ENCODE peak calls at places on chromosomes 5 and 9, in six cellular contexts. P, A, K, M, B and U are unnamed samples.

GRCh38 chr9:126494264-126494663 is 119.5 kb upstream of the LMX1B start:
- DNase-seq in B (no peak), P (no peak), M (no peak), A (peak; percentile 11), K (no peak), U (no peak)

GRCh38 chr5:31442253-31442820 is 89.6 kb downstream of the DROSHA start:
- DNase-seq in M (no peak), K (no peak), P (no peak), A (no peak), B (no peak), U (no peak)

GRCh38 chr9:84277646-84278045 is 62.9 kb downstream of the SLC28A3 start:
- DNase-seq in A (no peak), P (no peak), M (no peak), K (peak; percentile 67), B (no peak), U (no peak)

GRCh38 chr9:31325778-31326177 is 1058.7 kb upstream of the ACO1 start:
- DNase-seq in P (no peak), A (no peak), B (no peak), M (no peak), K (no peak), U (no peak)

GRCh38 chr5:57842376-57843015 is 359.9 kb upstream of the ACTBL2 start:
- DNase-seq in P (no peak), K (no peak), B (no peak), A (no peak), M (no peak), U (no peak)

GRCh38 chr5:78003914-78004313 is 227.8 kb upstream of the TBCA start:
- DNase-seq in B (no peak), A (no peak), K (no peak), M (no peak), P (no peak), U (no peak)

GRCh38 chr5:150398432-150399157 is 14.1 kb downstream of the CD74 start:
- DNase-seq in B (no peak), P (no peak), K (no peak), A (peak; percentile 86), M (no peak), U (no peak)

GRCh38 chr5:66655395-66656324 is 59.5 kb downstream of the MAST4 start:
- DNase-seq in B (no peak), P (no peak), M (no peak), K (no peak), A (no peak), U (no peak)

GRCh38 chr5:497090-497489 is 27.2 kb downstream of the SLC9A3 start:
- DNase-seq in K (no peak), B (no peak), P (no peak), A (no peak), M (no peak), U (no peak)

GRCh38 chr5:171272996-171273970 is 35.8 kb upstream of the TLX3 start:
- DNase-seq in P (no peak), B (no peak), A (no peak), K (peak; percentile 44), M (no peak), U (no peak)

GRCh38 chr5:1298067-1298551 is 3.2 kb upstream of the TERT start:
- DNase-seq in P (peak; percentile 31), A (peak; percentile 72), K (no peak), B (no peak), M (no peak), U (no peak)

GRCh38 chr9:14170973-14171596 is 142.9 kb downstream of the NFIB start:
- DNase-seq in K (no peak), A (no peak), M (no peak), B (no peak), P (no peak), U (no peak)

GRCh38 chr5:173802670-173803165 is 85.4 kb upstream of the CPEB4 start:
- DNase-seq in P (no peak), A (peak; percentile 87), K (no peak), M (no peak), B (no peak), U (no peak)

GRCh38 chr9:134167530-134167931 is 3.2 kb upstream of the RNU6ATAC start:
- DNase-seq in K (no peak), A (peak; percentile 62), B (no peak), P (no peak), M (no peak), U (no peak)

GRCh38 chr9:110015759-110016158 is 192.2 kb downstream of the C9orf152 start:
- DNase-seq in B (no peak), A (no peak), M (no peak), K (peak; percentile 79), P (no peak), U (no peak)

GRCh38 chr9:18463991-18464390 is 10.0 kb upstream of the ADAMTSL1 start:
- DNase-seq in B (no peak), P (no peak), K (no peak), M (no peak), A (no peak), U (no peak)

GRCh38 chr5:159095218-159095617 is 4.5 kb downstream of the EBF1 start:
- DNase-seq in B (peak; percentile 12), K (no peak), P (no peak), A (no peak), M (no peak), U (no peak)

GRCh38 chr5:126358525-126358924 is 64.7 kb upstream of the GRAMD2B start:
- DNase-seq in K (no peak), A (no peak), M (no peak), P (no peak), B (no peak), U (no peak)

GRCh38 chr9:948497-948896 is 28.0 kb upstream of the DMRT3 start:
- DNase-seq in P (no peak), A (no peak), B (no peak), M (no peak), K (no peak), U (no peak)

GRCh38 chr9:126947529-126947928 is 32.9 kb downstream of the RALGPS1 start:
- DNase-seq in P (no peak), B (no peak), K (peak; percentile 16), A (no peak), M (no peak), U (no peak)

GRCh38 chr9:2928386-2928785 is 84.5 kb upstream of the PUM3 start:
- DNase-seq in B (no peak), M (no peak), A (no peak), K (no peak), P (no peak), U (no peak)

GRCh38 chr9:7115606-7116005 is 357.8 kb downstream of the KDM4C start:
- DNase-seq in A (no peak), M (no peak), P (no peak), B (no peak), K (no peak), U (no peak)

GRCh38 chr5:34555699-34556513 is 100.2 kb upstream of the RAI14 start:
- DNase-seq in K (no peak), P (no peak), A (no peak), B (no peak), M (no peak), U (no peak)

GRCh38 chr9:13587581-13587980 is 308.1 kb upstream of the MPDZ start:
- DNase-seq in K (no peak), A (peak; percentile 43), M (no peak), B (no peak), P (no peak), U (no peak)

GRCh38 chr5:89346573-89346972 is 463.6 kb upstream of the MEF2C start:
- DNase-seq in B (no peak), A (no peak), P (no peak), M (no peak), K (no peak), U (no peak)

GRCh38 chr5:168324864-168325615 is 33.6 kb downstream of the WWC1 start:
- DNase-seq in A (peak; percentile 33), K (peak; percentile 62), B (no peak), P (no peak), M (no peak), U (no peak)

GRCh38 chr9:87606921-87607521 is 109.4 kb downstream of the DAPK1 start:
- DNase-seq in P (no peak), A (no peak), B (no peak), M (no peak), K (no peak), U (no peak)

GRCh38 chr5:126931968-126932622 is 98.3 kb downstream of the MARCHF3 start:
- DNase-seq in K (no peak), A (no peak), B (no peak), M (no peak), P (no peak), U (no peak)

GRCh38 chr5:108637110-108637509 is 110.6 kb upstream of the FER start:
- DNase-seq in P (no peak), M (no peak), A (no peak), K (no peak), B (no peak), U (no peak)

GRCh38 chr9:105216440-105217178 is 27.8 kb upstream of the SLC44A1 start:
- DNase-seq in P (no peak), K (no peak), B (no peak), A (no peak), M (no peak), U (no peak)

GRCh38 chr5:62093981-62094380 is 212.0 kb upstream of the KIF2A start:
- DNase-seq in A (no peak), M (no peak), B (no peak), P (no peak), K (no peak), U (no peak)

DNA sequence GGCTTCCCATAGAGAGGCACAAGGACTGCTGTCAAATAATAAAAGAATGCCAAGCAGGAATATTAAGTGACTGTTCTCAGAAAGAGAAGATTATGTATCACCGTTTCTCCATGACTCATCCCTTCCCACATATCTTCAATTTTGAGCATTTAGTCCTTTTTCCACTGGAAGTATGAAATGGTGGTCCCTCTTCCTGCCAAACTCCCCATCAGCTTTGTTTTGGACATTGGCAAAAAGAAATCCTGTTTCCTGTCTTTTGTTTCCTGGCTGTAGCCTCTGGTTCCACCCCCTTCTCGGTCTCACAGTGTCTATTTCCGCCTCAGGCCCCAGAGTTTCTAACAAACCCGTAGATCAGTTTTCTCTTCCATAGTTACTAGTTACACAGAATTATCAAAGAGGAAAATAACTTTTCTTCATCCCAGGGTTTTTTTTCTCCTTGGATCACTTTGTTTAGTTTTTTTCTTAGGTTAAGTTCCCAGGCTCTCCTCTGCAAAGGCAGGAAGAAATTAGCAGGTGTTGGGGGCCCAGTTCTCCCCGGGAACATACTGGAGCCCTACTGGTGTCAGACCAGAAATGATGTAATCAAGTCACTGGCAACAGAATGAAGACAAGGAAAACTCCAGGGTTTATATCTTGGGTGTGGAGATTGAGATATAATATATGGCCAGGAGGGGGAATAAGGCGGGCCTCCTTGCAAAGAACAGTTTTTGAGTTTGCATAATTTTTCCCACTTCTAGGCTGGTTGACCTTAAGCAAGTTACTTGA is 26.3 kb upstream of the ARHGAP26 start:
- DNase-seq in K (no peak), A (no peak), M (no peak), P (no peak), B (no peak), U (no peak)
- H3K4me3 ChIP-seq in K (no peak overlapping the region), A (no peak overlapping the region), M (no peak overlapping the region), P (no peak overlapping the region), B (no peak overlapping the region), U (no peak overlapping the region)

GRCh38 chr5:131976414-131977211 is 31.1 kb upstream of the MEIKIN start:
- DNase-seq in B (no peak), K (no peak), M (no peak), A (peak; percentile 44), P (no peak), U (no peak)
- H3K27ac ChIP-seq in B (no peak overlapping the region), K (no peak overlapping the region), M (no peak overlapping the region), A (no peak overlapping the region), P (no peak overlapping the region), U (no peak overlapping the region)

GRCh38 chr9:113621309-113621791 is 157.8 kb downstream of the RGS3 start:
- DNase-seq in P (no peak), B (peak; percentile 59), M (peak; percentile 87), K (no peak), A (peak; percentile 73), U (no peak)
- TF ChIP-seq POLR2A in P (no peak), B (no peak), M (no peak), K (no peak), A (no peak), U (no peak)

GRCh38 chr5:139394654-139395566 is at the start of gene PROB1:
- DNase-seq in A (peak; percentile 82), K (no peak), B (no peak), M (no peak), P (no peak), U (no peak)
- H3K4me3 ChIP-seq in A (peak within 1 kb of the TSS; percentile 70), K (no peak within 1 kb of the TSS), B (peak within 1 kb of the TSS; percentile 14), M (peak within 1 kb of the TSS; percentile 47), P (peak within 1 kb of the TSS; percentile 53), U (peak within 1 kb of the TSS; percentile 39)